ENCODE peak calls at places on chromosomes 7 and 10, in four cellular contexts. Q is transverse colon, S is HepG2, U is esophagus muscularis mucosa. M is an unnamed sample.
A peak's percentile ranks its signal among the peaks of the same experiment; 100 is the strongest.

GRCh38 chr7:15567652-15568051 is 5.8 kb upstream of the AGMO start:
- DNase-seq in Q (no peak), U (no peak), S (no peak), M (no peak)

GRCh38 chr10:119542990-119543813 is 683 bp upstream of the RGS10 start:
- DNase-seq in U (no peak), Q (peak; percentile 66), S (peak; percentile 39), M (peak; percentile 75)

GRCh38 chr7:154409703-154410311 is 357.6 kb downstream of the DPP6 start:
- DNase-seq in S (peak; percentile 10), U (no peak), Q (no peak), M (no peak)

GRCh38 chr10:10551595-10551994 is 466.1 kb upstream of the CELF2 start:
- DNase-seq in Q (no peak), U (no peak), S (no peak), M (no peak)

GRCh38 chr7:157056957-157057902 is 46.8 kb upstream of the MNX1 start:
- DNase-seq in U (no peak), S (no peak), Q (no peak), M (peak; percentile 14)

GRCh38 chr10:120810298-120810697 is 40.9 kb upstream of the WDR11 start:
- DNase-seq in U (no peak), S (no peak), Q (peak; percentile 8), M (no peak)

GRCh38 chr10:113997428-113997827 is 46.2 kb upstream of the ADRB1 start:
- DNase-seq in S (no peak), Q (peak; percentile 53), U (no peak), M (no peak)

GRCh38 chr7:28329616-28330373 is 82.5 kb upstream of the CREB5 start:
- DNase-seq in U (peak; percentile 90), S (no peak), Q (peak; percentile 21), M (no peak)

GRCh38 chr7:10076661-10077300 is 896.9 kb upstream of the PHF14 start:
- DNase-seq in S (no peak), U (no peak), Q (no peak), M (no peak)

GRCh38 chr7:115034515-115034914 is 112.6 kb downstream of the MDFIC start:
- DNase-seq in S (no peak), U (no peak), Q (no peak), M (no peak)

GRCh38 chr10:10951675-10952074 is 66.0 kb upstream of the CELF2 start:
- DNase-seq in U (no peak), S (no peak), Q (no peak), M (no peak)

GRCh38 chr7:57641521-57642067 is 191.6 kb downstream of the ZNF716 start:
- DNase-seq in S (no peak), U (no peak), Q (no peak), M (no peak)

GRCh38 chr7:132580277-132580676 is 4.0 kb upstream of the PLXNA4 start:
- DNase-seq in Q (no peak), S (peak; percentile 10), U (no peak), M (no peak)

GRCh38 chr10:96370575-96371157 is 11.9 kb upstream of the OPALIN start:
- DNase-seq in U (no peak), S (peak; percentile 24), Q (peak; percentile 47), M (no peak)

GRCh38 chr10:132861884-132862461 is 76.0 kb upstream of the NKX6-2 start:
- DNase-seq in U (no peak), S (no peak), Q (peak; percentile 7), M (peak; percentile 79)

GRCh38 chr7:144438759-144439158 is 35.3 kb upstream of the NOBOX start:
- DNase-seq in U (no peak), Q (no peak), S (peak; percentile 55), M (no peak)

GRCh38 chr10:125014984-125015944 is 73.3 kb downstream of the ZRANB1 start:
- DNase-seq in U (no peak), S (no peak), Q (no peak), M (no peak)

GRCh38 chr7:42269161-42269560 is 32.2 kb upstream of the GLI3 start:
- DNase-seq in U (no peak), Q (no peak), S (no peak), M (no peak)

GRCh38 chr7:28573059-28573553 is 160.8 kb downstream of the CREB5 start:
- DNase-seq in S (peak; percentile 18), Q (peak; percentile 12), U (no peak), M (no peak)

GRCh38 chr7:44395067-44395466 is 69.7 kb upstream of the CAMK2B start:
- DNase-seq in Q (no peak), U (peak; percentile 86), S (no peak), M (no peak)

GRCh38 chr10:13741438-13741837 is 154.7 kb downstream of the PRPF18 start:
- DNase-seq in U (no peak), S (no peak), Q (no peak), M (no peak)

GRCh38 chr10:51246156-51246555 is 171.9 kb downstream of the PRKG1 start:
- DNase-seq in U (no peak), Q (no peak), S (no peak), M (no peak)

GRCh38 chr10:51251110-51251509 is 176.8 kb downstream of the PRKG1 start:
- DNase-seq in S (no peak), U (no peak), Q (no peak), M (no peak)

GRCh38 chr10:51244739-51245138 is 170.5 kb downstream of the PRKG1 start:
- DNase-seq in U (no peak), S (no peak), Q (no peak), M (no peak)

GRCh38 chr10:51250278-51250914 is 176.1 kb downstream of the PRKG1 start:
- DNase-seq in U (no peak), S (no peak), Q (no peak), M (no peak)
- TF ChIP-seq POLR2AphosphoS5 in U (no peak), S (no peak), Q (no peak), M (no peak)

GRCh38 chr7:27209933-27210440 is 10.1 kb upstream of the HOXA13 start:
- DNase-seq in U (no peak), Q (no peak), S (no peak), M (no peak)
- H3K27me3 ChIP-seq in U (peaks cover 100% of the 10 kb centered on the region), Q (peaks cover 96% of the 10 kb centered on the region), S (peaks cover 80% of the 10 kb centered on the region), M (peaks cover 100% of the 10 kb centered on the region)

GRCh38 chr7:133672866-133673265 is 420.0 kb downstream of the EXOC4 start:
- DNase-seq in Q (no peak), U (no peak), S (no peak), M (no peak)

GRCh38 chr7:133670250-133670649 is 417.4 kb downstream of the EXOC4 start:
- DNase-seq in S (no peak), U (no peak), Q (no peak), M (no peak)

GRCh38 chr7:133669061-133669455 is 416.2 kb downstream of the EXOC4 start:
- DNase-seq in S (no peak), U (no peak), Q (no peak), M (no peak)

GRCh38 chr7:133674079-133674478 is 421.2 kb downstream of the EXOC4 start:
- DNase-seq in U (no peak), Q (no peak), S (no peak), M (no peak)

GRCh38 chr7:133668296-133669060 is 415.6 kb downstream of the EXOC4 start:
- DNase-seq in Q (no peak), U (no peak), S (no peak), M (no peak)
- TF ChIP-seq EP300 in Q (no peak), U (no peak), S (no peak), M (no peak)

DNA sequence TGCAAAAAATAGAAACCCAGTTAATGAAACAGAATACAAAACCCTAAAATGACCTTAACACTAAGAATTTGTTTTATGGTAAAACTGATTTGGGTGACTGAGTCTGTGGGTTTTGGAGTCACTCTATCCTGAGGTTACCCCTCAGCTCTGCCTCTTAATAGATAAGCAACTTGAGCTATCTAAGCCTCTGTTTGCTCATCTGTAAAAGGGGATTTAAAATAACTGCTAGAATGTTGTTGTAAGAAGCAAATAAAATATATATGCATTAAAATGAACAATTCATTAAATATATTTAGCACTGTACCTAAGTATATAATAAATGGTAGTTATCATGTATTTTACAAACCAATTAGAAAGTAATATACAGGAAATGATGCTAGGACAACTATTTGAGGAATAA is 115.4 kb downstream of the CABCOCO1 start:
- DNase-seq in U (no peak), Q (no peak), S (no peak), M (no peak)
- TF ChIP-seq POLR2AphosphoS5 in U (no peak), Q (no peak), S (no peak), M (no peak)

DNA sequence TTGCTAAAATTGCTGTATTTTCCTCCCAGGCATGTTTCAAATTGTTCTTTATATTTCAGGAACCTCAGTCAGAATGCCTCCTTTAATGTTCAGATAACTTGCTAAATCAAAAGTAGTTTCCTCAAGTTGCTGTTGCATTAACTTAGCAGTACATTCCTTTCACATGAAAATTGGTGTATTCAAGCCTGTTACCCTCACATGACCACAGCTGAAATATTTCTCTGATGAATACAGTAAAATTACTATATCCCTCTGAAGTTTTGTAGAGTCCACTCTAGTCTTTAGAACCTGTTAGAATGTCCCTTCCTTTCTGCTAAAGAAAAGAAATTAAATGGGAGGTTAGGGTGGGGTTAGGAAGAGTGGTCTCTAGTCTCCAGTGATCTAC is 24.5 kb upstream of the C1GALT1 start:
- DNase-seq in U (no peak), S (no peak), Q (no peak), M (no peak)
- H3K27me3 ChIP-seq in U (no peaks in the 10 kb centered on the region), S (no peaks in the 10 kb centered on the region), Q (no peaks in the 10 kb centered on the region), M (no peaks in the 10 kb centered on the region)

DNA sequence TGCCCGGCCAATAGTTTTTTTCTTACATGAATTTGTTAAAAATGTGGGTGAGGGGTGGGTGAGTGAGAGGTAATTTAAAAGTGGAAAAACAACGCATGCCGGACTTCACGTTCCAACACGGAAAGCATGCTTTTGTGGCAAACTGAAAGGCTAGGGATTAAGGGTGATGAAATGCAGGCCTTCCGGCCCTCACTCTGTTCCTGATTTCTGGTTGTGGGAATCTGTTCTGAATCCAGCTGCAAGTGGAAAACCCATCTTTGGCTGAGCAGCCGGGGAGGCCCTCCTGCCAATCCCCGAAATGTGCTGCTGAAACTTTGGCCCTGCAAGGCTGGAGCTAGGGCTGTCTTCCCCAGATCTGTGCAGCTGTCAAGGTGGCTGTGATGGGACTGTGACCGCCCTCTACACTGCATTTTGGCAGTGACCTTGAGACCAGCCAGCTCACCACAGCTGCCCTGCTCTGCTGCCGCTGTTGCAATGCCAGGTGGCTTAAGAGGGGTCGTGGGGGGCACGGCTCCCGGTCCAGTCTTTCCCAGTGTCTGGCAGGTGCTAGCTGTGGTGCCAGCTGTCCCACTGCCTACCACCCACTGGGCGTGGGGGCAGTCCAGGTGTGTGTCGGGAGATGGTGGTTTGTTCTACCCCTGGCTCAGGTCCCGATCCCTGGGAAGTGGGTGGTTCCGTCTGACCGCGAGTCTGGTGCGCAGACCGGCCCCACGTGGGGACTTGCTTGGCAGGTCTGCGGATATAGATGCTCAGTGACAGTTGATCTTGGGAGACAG is 39.0 kb downstream of the TET1 start:
- DNase-seq in Q (peak; percentile 19), U (no peak), S (peak; percentile 56), M (no peak)
- TF ChIP-seq EP300 in Q (no peak), U (no peak), S (no peak), M (no peak)